ENCODE peak calls at places on chromosome 5, in eight cellular contexts. G, E, F, S, A, B, O and Y are unnamed samples.

GRCh38 chr5:44511596-44511995 is 122.4 kb upstream of the FGF10 start:
- DNase-seq in S (no peak), G (no peak), A (no peak), O (no peak), F (no peak), B (no peak), E (no peak), Y (no peak)

GRCh38 chr5:123089971-123090640 is 1.1 kb downstream of the PRDM6 start:
- DNase-seq in S (no peak), B (peak), G (peak), A (peak), E (no peak), O (no peak), F (no peak), Y (no peak)

GRCh38 chr5:95823738-95824609 is 1.4 kb upstream of the GLRX start:
- DNase-seq in E (peak), O (peak), B (peak), G (peak), S (peak), A (peak), F (peak), Y (peak)

GRCh38 chr5:166936351-166936750 is 1355.1 kb upstream of the WWC1 start:
- DNase-seq in G (no peak), B (no peak), E (no peak), F (no peak), S (no peak), O (no peak), A (no peak), Y (no peak)

GRCh38 chr5:36712719-36713118 is 106.3 kb downstream of the SLC1A3 start:
- DNase-seq in O (no peak), B (no peak), A (no peak), E (no peak), G (no peak), S (no peak), F (no peak), Y (no peak)

GRCh38 chr5:103469288-103470065 is 93.1 kb downstream of the NUDT12 start:
- DNase-seq in E (no peak), A (peak), S (no peak), F (peak), O (no peak), G (no peak), B (peak), Y (peak)

GRCh38 chr5:118597448-118597847 is 390.9 kb downstream of the DTWD2 start:
- DNase-seq in A (no peak), E (no peak), G (no peak), F (no peak), O (no peak), B (no peak), S (no peak), Y (no peak)

GRCh38 chr5:79305706-79306105 is 69.8 kb downstream of the JMY start:
- DNase-seq in B (no peak), E (no peak), O (no peak), G (no peak), S (no peak), F (no peak), A (no peak), Y (no peak)

GRCh38 chr5:10352404-10353240 is 873 bp upstream of the MARCHF6 start:
- DNase-seq in F (no peak), O (no peak), A (peak), G (no peak), B (no peak), S (peak), E (no peak), Y (peak)

GRCh38 chr5:112738180-112738560 is 485 bp downstream of the APC start:
- DNase-seq in G (no peak), E (no peak), S (no peak), B (no peak), A (peak), F (no peak), O (no peak), Y (no peak)

GRCh38 chr5:10552183-10553143 is 11.4 kb upstream of the ANKRD33B start:
- DNase-seq in E (no peak), G (no peak), S (no peak), O (no peak), F (no peak), A (no peak), B (no peak), Y (peak)

GRCh38 chr5:103525366-103525765 is 37.2 kb downstream of the NUDT12 start:
- DNase-seq in B (no peak), F (no peak), G (no peak), A (no peak), E (no peak), O (no peak), S (no peak), Y (no peak)

GRCh38 chr5:106321242-106321641 is 1349.5 kb downstream of the EFNA5 start:
- DNase-seq in S (no peak), O (no peak), A (no peak), G (no peak), E (no peak), B (no peak), F (no peak), Y (no peak)

GRCh38 chr5:176743136-176743827 is 67.1 kb upstream of the UNC5A start:
- DNase-seq in F (no peak), A (no peak), E (no peak), B (no peak), S (no peak), O (no peak), G (no peak), Y (no peak)

GRCh38 chr5:141821430-141821925 is 56.7 kb downstream of the PCDH1 start:
- DNase-seq in G (no peak), B (peak), F (no peak), S (no peak), A (peak), E (no peak), O (no peak), Y (peak)

GRCh38 chr5:150147580-150148407 is 7.9 kb downstream of the PDGFRB start:
- DNase-seq in S (no peak), B (no peak), G (peak), A (no peak), E (no peak), O (no peak), F (no peak), Y (no peak)

GRCh38 chr5:57032151-57032551 is 80.2 kb upstream of the MIER3 start:
- DNase-seq in E (no peak), G (no peak), O (no peak), S (no peak), B (no peak), A (no peak), F (peak), Y (peak)

GRCh38 chr5:134465856-134466240 is 54.2 kb upstream of the CDKN2AIPNL start:
- DNase-seq in S (peak), A (peak), G (peak), E (peak), B (peak), F (peak), O (peak), Y (peak)

GRCh38 chr5:93587919-93588585 is 5.0 kb downstream of the NR2F1 start:
- DNase-seq in F (no peak), A (peak), G (no peak), O (no peak), S (no peak), E (no peak), B (no peak), Y (no peak)

GRCh38 chr5:93588586-93589347 is 5.7 kb downstream of the NR2F1 start:
- DNase-seq in G (no peak), S (no peak), O (no peak), A (peak), E (no peak), F (no peak), B (no peak), Y (no peak)

GRCh38 chr5:93585753-93586385 is 2.8 kb downstream of the NR2F1 start:
- DNase-seq in F (no peak), A (peak), O (no peak), G (no peak), E (no peak), B (no peak), S (no peak), Y (no peak)

GRCh38 chr5:93585054-93585751 is 2.2 kb downstream of the NR2F1 start:
- DNase-seq in S (no peak), F (no peak), B (peak), G (no peak), A (peak), E (no peak), O (no peak), Y (peak)

GRCh38 chr5:93586948-93587918 is 4.2 kb downstream of the NR2F1 start:
- DNase-seq in O (no peak), B (no peak), G (no peak), S (no peak), A (peak), F (no peak), E (no peak), Y (no peak)
- H3K4me3 ChIP-seq in O (no peak), B (no peak), G (no peak), S (no peak), A (peak), F (no peak), E (no peak), Y (peak)

GRCh38 chr5:65101706-65102105 is 333.0 kb downstream of the CWC27 start:
- DNase-seq in F (no peak), G (no peak), E (no peak), O (no peak), S (no peak), A (peak), B (no peak), Y (no peak)

GRCh38 chr5:65102826-65103673 is 334.3 kb downstream of the CWC27 start:
- DNase-seq in F (peak), S (peak), A (peak), G (peak), E (peak), O (peak), B (peak), Y (peak)

GRCh38 chr5:65102501-65102825 is 333.7 kb downstream of the CWC27 start:
- DNase-seq in S (no peak), G (no peak), B (no peak), E (no peak), F (no peak), O (no peak), A (no peak), Y (no peak)

GRCh38 chr5:65103674-65104035 is 334.9 kb downstream of the CWC27 start:
- DNase-seq in O (no peak), B (peak), F (no peak), A (no peak), G (no peak), S (no peak), E (no peak), Y (no peak)

DNA sequence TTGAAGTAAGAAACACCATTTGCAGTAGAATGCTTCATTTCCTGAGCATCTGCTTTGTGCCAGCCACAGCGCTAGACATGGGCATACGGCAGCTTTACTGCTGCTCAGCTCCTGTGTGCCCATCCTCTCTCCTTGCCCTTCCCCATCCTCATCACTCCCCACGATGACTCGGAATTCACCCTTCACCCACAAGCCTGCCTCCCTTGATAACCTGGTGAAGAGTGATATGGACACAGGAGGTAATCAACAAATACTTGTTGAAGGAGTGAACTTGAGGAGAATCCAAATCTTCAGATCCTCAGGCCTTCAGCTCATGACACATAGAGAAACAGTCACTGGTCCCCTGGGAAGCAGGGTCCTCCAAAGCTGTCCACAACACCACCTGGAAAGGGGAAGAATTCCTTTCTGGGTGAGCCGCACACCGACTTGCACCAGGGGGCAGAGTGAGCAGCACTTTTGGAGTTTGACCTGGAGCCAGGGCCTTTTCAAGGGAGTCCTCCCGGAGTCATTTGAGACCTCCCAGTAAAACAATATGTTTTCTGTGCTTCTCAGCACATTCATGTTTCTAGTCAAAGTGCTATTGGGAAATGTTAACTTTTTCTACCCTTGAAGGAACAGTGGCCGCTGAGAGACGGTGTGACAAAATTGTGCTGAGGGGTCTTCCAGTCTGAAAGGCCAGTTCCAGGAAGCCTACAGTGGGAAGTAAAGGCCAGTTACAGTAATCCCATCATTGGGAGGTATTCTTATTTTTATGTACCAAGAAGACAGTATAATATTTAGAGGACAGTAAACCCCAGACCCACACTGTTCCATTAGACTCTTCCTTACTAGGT is 332.3 kb downstream of the CWC27 start:
- DNase-seq in S (no peak), E (peak), B (peak), G (peak), F (peak), A (peak), O (peak), Y (peak)
- H3K4me3 ChIP-seq in S (no peak), E (no peak), B (no peak), G (no peak), F (no peak), A (no peak), O (no peak), Y (no peak)

GRCh38 chr5:146336197-146336596 is 2.4 kb upstream of the POU4F3 start:
- DNase-seq in S (no peak), A (no peak), O (no peak), E (no peak), G (no peak), F (no peak), B (no peak), Y (no peak)

GRCh38 chr5:146338774-146339714 is at the start of gene POU4F3:
- DNase-seq in G (no peak), O (no peak), B (no peak), F (no peak), E (no peak), S (no peak), A (no peak), Y (no peak)

GRCh38 chr5:146339715-146340259 is 1.1 kb downstream of the POU4F3 start:
- DNase-seq in E (no peak), F (no peak), S (no peak), O (no peak), A (no peak), B (no peak), G (no peak), Y (no peak)

GRCh38 chr5:146337264-146337904 is 1.3 kb upstream of the POU4F3 start:
- DNase-seq in E (no peak), B (no peak), O (no peak), A (no peak), S (no peak), G (no peak), F (no peak), Y (no peak)

GRCh38 chr5:146337928-146338327 is 711 bp upstream of the POU4F3 start:
- DNase-seq in O (no peak), B (no peak), E (no peak), S (no peak), A (no peak), F (no peak), G (no peak), Y (no peak)
- H3K4me3 ChIP-seq in O (no peak), B (no peak), E (no peak), S (no peak), A (no peak), F (no peak), G (no peak), Y (no peak)

DNA sequence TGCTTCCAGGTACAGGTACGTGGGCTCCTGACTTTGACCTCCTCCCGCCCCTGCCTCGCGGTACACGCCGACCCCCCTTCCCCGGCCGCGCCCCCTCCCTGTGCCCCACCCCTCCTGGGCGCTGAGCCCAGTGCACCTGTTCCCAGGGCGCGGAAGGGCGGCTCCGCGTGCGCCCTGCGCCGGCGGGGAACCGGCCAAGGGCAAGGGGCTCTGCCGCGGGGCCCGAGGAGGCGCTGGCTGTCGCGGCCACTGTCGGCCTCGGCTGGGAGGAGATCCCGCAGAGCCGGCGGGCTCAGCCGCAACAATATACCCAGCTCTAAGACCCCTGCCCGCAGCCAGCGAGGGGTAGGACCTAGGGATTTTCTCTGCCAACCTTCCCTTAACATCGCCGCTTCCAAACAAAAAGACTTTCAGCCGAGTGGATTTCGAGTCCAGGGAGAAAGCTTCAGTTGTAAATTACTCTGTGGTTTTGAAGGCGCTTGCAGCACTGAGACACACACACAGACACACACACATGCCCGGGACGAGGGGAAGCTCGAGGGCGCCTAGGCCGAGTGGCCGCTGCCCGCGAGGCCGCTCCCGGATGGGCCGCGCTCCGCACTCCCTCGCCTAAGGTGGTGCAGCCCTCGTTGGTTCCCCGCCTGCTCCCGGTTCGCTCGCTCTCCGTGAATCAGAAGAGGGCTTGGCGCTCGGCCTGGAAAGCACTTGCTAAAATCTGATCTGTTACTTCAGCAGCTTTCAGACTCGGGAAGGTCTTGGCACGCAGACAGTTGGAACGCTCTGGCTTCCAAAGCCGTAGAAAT is 1.2 kb downstream of the FGF18 start:
- DNase-seq in E (no peak), A (peak), B (peak), G (peak), O (peak), F (peak), S (no peak), Y (peak)
- H3K4me3 ChIP-seq in E (no peak), A (peak), B (peak), G (peak), O (peak), F (peak), S (no peak), Y (peak)

GRCh38 chr5:178790371-178790770 is 59.9 kb upstream of the ZNF354A start:
- DNase-seq in A (no peak), B (no peak), S (no peak), F (no peak), O (no peak), G (no peak), E (no peak), Y (peak)
- H3K4me3 ChIP-seq in A (no peak), B (no peak), S (no peak), F (no peak), O (no peak), G (no peak), E (no peak), Y (no peak)

DNA sequence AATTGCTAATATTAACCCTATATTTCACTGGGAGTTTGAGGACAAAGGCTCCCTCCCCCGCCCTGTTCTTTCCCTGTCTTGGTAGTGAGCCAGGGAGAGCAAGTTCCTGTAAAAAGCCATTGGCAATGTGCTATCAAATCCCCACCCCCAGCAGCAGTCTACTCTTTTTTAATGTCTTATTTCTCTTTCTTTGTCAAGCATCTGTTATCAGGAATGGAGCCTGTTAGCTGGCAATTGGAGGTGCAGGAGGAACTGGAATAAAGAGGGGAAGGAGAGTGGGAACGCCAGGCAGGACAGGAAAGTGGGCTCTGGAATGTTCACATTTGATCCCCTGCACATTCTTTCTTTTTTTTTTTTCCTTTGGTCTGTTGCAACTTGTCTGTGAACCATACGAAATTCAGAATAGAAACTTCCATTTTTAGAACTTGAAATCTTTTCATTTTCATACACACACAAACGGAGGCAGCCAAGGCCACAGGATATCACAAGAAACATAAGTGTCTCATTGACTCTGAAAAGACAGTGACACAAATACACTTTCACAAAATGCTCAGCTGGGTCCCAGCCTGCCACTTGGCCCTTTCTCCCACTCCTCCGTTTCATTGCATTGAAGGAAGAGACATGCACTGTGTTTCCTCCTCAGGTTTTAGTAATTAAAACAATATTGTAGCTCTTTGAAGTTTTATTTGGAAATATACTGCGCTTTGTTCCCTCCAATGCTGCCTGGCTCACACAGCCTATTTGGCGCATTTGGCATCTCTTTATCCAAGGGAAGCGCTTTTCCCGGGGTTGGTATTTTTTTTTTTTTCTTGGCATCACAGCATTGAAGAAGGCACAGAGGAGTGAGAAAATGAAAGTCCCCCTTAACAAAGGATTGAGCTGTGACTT is 665.0 kb upstream of the ZNF608 start:
- DNase-seq in S (no peak), F (peak), G (no peak), O (peak), A (peak), E (no peak), B (no peak), Y (no peak)
- H3K4me3 ChIP-seq in S (no peak), F (no peak), G (no peak), O (peak), A (no peak), E (no peak), B (peak), Y (peak)

GRCh38 chr5:40383719-40384651 is 295.7 kb upstream of the PTGER4 start:
- DNase-seq in G (no peak), F (no peak), E (no peak), B (peak), O (no peak), A (peak), S (no peak), Y (peak)
- H3K4me3 ChIP-seq in G (no peak), F (no peak), E (no peak), B (no peak), O (no peak), A (no peak), S (peak), Y (peak)